ENCODE peak calls at places on chromosomes 1 and 21, in five cellular contexts. X is testis, N is IMR-90, W is adrenal gland, Z is HCT116. B is an unnamed sample.
A peak's percentile ranks its signal among the peaks of the same experiment; 100 is the strongest.

GRCh38 chr21:41931041-41931451 is 22.8 kb downstream of the C2CD2 start:
- DNase-seq in X (no peak), N (no peak), W (no peak), Z (no peak), B (peak; percentile 71)

GRCh38 chr21:35423694-35424093 is 374.6 kb upstream of the RUNX1 start:
- DNase-seq in X (no peak), N (peak; percentile 76), W (no peak), Z (no peak), B (no peak)

GRCh38 chr1:33256335-33256700 is at the start of gene ZNF362:
- DNase-seq in X (peak; percentile 41), N (peak; percentile 60), W (peak; percentile 41), Z (no peak), B (peak; percentile 59)

GRCh38 chr1:83500987-83501591 is 497.8 kb downstream of the TTLL7 start:
- DNase-seq in X (no peak), N (no peak), W (no peak), Z (no peak), B (no peak)

GRCh38 chr1:1063261-1063944 is 10.7 kb downstream of the RNF223 start:
- DNase-seq in X (no peak), N (no peak), W (no peak), Z (no peak), B (no peak)

GRCh38 chr1:186806477-186806876 is 22.3 kb upstream of the PLA2G4A start:
- DNase-seq in X (no peak), N (peak; percentile 24), W (no peak), Z (peak; percentile 45), B (no peak)

GRCh38 chr1:111851552-111851951 is 95.9 kb downstream of the DDX20 start:
- DNase-seq in X (no peak), N (no peak), W (no peak), Z (no peak), B (no peak)

GRCh38 chr1:32349211-32349708 is 13.0 kb downstream of the FAM229A start:
- DNase-seq in X (no peak), N (peak; percentile 81), W (peak; percentile 50), Z (no peak), B (peak; percentile 37)

GRCh38 chr21:18913914-18914313 is 510.3 kb upstream of the TMPRSS15 start:
- DNase-seq in X (no peak), N (no peak), W (no peak), Z (no peak), B (no peak)

GRCh38 chr1:112337028-112337531 is 58.9 kb upstream of the CTTNBP2NL start:
- DNase-seq in X (peak; percentile 65), N (peak; percentile 31), W (no peak), Z (peak; percentile 51), B (peak; percentile 26)

GRCh38 chr1:190436615-190437014 is 41.0 kb downstream of the BRINP3 start:
- DNase-seq in X (no peak), N (peak; percentile 63), W (no peak), Z (peak; percentile 36), B (no peak)

GRCh38 chr1:97137862-97138514 is 416.4 kb downstream of the PTBP2 start:
- DNase-seq in X (peak; percentile 69), N (peak; percentile 78), W (peak; percentile 28), Z (peak; percentile 37), B (peak; percentile 4)

GRCh38 chr21:29155118-29155932 is 24.9 kb downstream of the MAP3K7CL start:
- DNase-seq in X (peak; percentile 29), N (peak; percentile 62), W (no peak), Z (no peak), B (peak; percentile 42)

GRCh38 chr1:925532-926421 is 2.1 kb downstream of the SAMD11 start:
- DNase-seq in X (no peak), N (peak; percentile 28), W (no peak), Z (no peak), B (no peak)

GRCh38 chr21:42833439-42833815 is 45.9 kb downstream of the WDR4 start:
- DNase-seq in X (no peak), N (peak; percentile 5), W (no peak), Z (peak; percentile 10), B (no peak)

GRCh38 chr1:223183268-223183862 is 40.3 kb upstream of the TLR5 start:
- DNase-seq in X (no peak), N (no peak), W (no peak), Z (no peak), B (no peak)

GRCh38 chr1:115429242-115429641 is 91.2 kb upstream of the NGF start:
- DNase-seq in X (no peak), N (peak; percentile 59), W (no peak), Z (peak; percentile 8), B (no peak)

GRCh38 chr1:201228011-201228983 is 37.7 kb downstream of the IGFN1 start:
- DNase-seq in X (no peak), N (no peak), W (no peak), Z (no peak), B (no peak)

GRCh38 chr1:109595540-109595939 is 23.9 kb downstream of the GNAT2 start:
- DNase-seq in X (no peak), N (peak; percentile 55), W (no peak), Z (no peak), B (no peak)

GRCh38 chr21:44312716-44313115 is 12.9 kb downstream of the PFKL start:
- DNase-seq in X (no peak), N (no peak), W (no peak), Z (no peak), B (no peak)

GRCh38 chr1:160413716-160414115 is 13.4 kb downstream of the VANGL2 start:
- DNase-seq in X (no peak), N (no peak), W (no peak), Z (no peak), B (no peak)

GRCh38 chr1:37480125-37480466 is 5.7 kb downstream of the ZC3H12A start:
- DNase-seq in X (no peak), N (no peak), W (no peak), Z (no peak), B (no peak)

GRCh38 chr1:199660071-199660470 is 367.4 kb upstream of the NR5A2 start:
- DNase-seq in X (no peak), N (no peak), W (no peak), Z (no peak), B (no peak)

GRCh38 chr1:150168960-150169565 is 19.3 kb downstream of the PLEKHO1 start:
- DNase-seq in X (peak; percentile 77), N (peak; percentile 63), W (peak; percentile 74), Z (peak; percentile 59), B (peak; percentile 60)

GRCh38 chr1:224766266-224766665 is 150.1 kb downstream of the CNIH3 start:
- DNase-seq in X (no peak), N (no peak), W (no peak), Z (no peak), B (no peak)

GRCh38 chr1:53495608-53496345 is 36.6 kb downstream of the DMRTB1 start:
- DNase-seq in X (no peak), N (peak; percentile 23), W (no peak), Z (no peak), B (no peak)

GRCh38 chr1:160363010-160363409 is 3.9 kb upstream of the NHLH1 start:
- DNase-seq in X (no peak), N (no peak), W (no peak), Z (no peak), B (no peak)

GRCh38 chr1:228017356-228018124 is 10.7 kb downstream of the WNT3A start:
- DNase-seq in X (no peak), N (no peak), W (no peak), Z (no peak), B (no peak)

GRCh38 chr1:226831953-226832352 is 38.5 kb upstream of the PSEN2 start:
- DNase-seq in X (no peak), N (no peak), W (no peak), Z (no peak), B (no peak)

GRCh38 chr1:224922404-224923164 is 6.9 kb upstream of the DNAH14 start:
- DNase-seq in X (no peak), N (peak; percentile 39), W (no peak), Z (peak; percentile 31), B (no peak)

GRCh38 chr1:173430707-173431662 is 46.1 kb upstream of the PRDX6 start:
- DNase-seq in X (peak; percentile 97), N (peak; percentile 88), W (peak; percentile 90), Z (peak; percentile 84), B (peak; percentile 92)

GRCh38 chr1:159991513-159991912 is 37.5 kb upstream of the SLAMF9 start:
- DNase-seq in X (no peak), N (peak; percentile 15), W (no peak), Z (no peak), B (no peak)

GRCh38 chr1:169574336-169574735 is 11.9 kb downstream of the F5 start:
- DNase-seq in X (no peak), N (no peak), W (no peak), Z (no peak), B (no peak)

GRCh38 chr1:12001249-12001917 is 17.9 kb upstream of the MIIP start:
- DNase-seq in X (peak; percentile 64), N (peak; percentile 56), W (no peak), Z (peak; percentile 77), B (peak; percentile 38)

GRCh38 chr1:109687641-109688499 is at the start of gene GSTM1:
- DNase-seq in X (no peak), N (no peak), W (no peak), Z (no peak), B (no peak)

GRCh38 chr1:167936930-167937708 is at the start of gene MPC2:
- DNase-seq in X (peak; percentile 91), N (peak; percentile 75), W (peak; percentile 74), Z (peak; percentile 31), B (peak; percentile 81)
- TF ChIP-seq POLR2A in X (no peak), N (no peak), W (no peak), Z (no peak), B (peak; percentile 80)

GRCh38 chr21:24290151-24290833 is 1317.0 kb downstream of the MRPL39 start:
- DNase-seq in X (no peak), N (no peak), W (no peak), Z (no peak), B (no peak)
- H3K27ac ChIP-seq in X (no peak overlapping the region), N (no peak overlapping the region), W (no peak overlapping the region), Z (no peak overlapping the region), B (no peak overlapping the region)

DNA sequence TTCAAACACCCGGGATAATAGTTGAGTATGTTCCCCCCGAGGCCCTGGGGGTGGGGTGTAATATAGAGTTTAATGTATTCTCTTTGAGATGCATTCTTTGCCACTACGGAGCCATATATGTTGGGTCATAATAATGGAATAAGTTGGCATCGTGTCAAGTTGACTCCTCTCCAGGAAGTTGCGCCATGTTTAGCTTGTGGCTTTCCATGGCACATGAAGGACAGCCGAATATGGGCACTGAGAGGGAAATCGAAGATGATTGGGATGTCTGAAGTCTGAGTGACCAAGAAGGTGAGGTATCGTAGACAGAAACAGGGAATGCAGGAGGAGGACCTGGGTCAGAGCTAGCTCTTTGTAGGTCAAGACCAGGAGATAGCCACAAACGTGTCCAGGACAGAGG is 92.6 kb downstream of the PAX7 start:
- DNase-seq in X (no peak), N (no peak), W (no peak), Z (no peak), B (no peak)
- TF ChIP-seq POLR2A in X (no peak), N (no peak), W (no peak), Z (no peak), B (no peak)

GRCh38 chr1:208225954-208226937 is 17.9 kb downstream of the PLXNA2 start:
- DNase-seq in X (no peak), N (no peak), W (no peak), Z (no peak), B (no peak)
- H3K27ac ChIP-seq in X (no peak overlapping the region), N (no peak overlapping the region), W (no peak overlapping the region), Z (no peak overlapping the region), B (peak overlapping the region; percentile 60)

GRCh38 chr1:24965571-24965930 is 35.5 kb upstream of the RUNX3 start:
- DNase-seq in X (no peak), N (no peak), W (no peak), Z (no peak), B (no peak)
- TF ChIP-seq POLR2A in X (no peak), N (no peak), W (no peak), Z (no peak), B (no peak)

GRCh38 chr21:45459171-45460010 is 54.4 kb downstream of the COL18A1 start:
- DNase-seq in X (no peak), N (no peak), W (no peak), Z (no peak), B (no peak)
- H3K27ac ChIP-seq in X (no peak overlapping the region), N (peak overlapping the region; percentile 83), W (no peak overlapping the region), Z (no peak overlapping the region), B (no peak overlapping the region)

B was measured in thyroid gland.